ENCODE peak calls at places on chromosomes 12 and 14, in ten cellular contexts. N is CD4-positive, alpha-beta memory T cell; I is mammary epithelial cell; Q is CD8-positive, alpha-beta memory T cell; Y is adrenal gland; C is uterus; R is ascending aorta; X is brain microvascular endothelial cell; H is tibial nerve; J is spleen. F is an unnamed sample.

GRCh38 chr12:108839011-108839889 is 18.1 kb downstream of the SSH1 start:
- DNase-seq in H (peak), C (peak), J (peak), Y (peak), Q (no peak), N (no peak), R (peak), I (peak), X (no peak), F (no peak)

GRCh38 chr12:81759215-81759991 is at the start of gene PPFIA2:
- DNase-seq in R (no peak), I (no peak), H (no peak), J (peak), Y (no peak), Q (no peak), C (peak), N (peak), X (peak), F (peak)

GRCh38 chr12:68589194-68589593 is 21.5 kb upstream of the RAP1B start:
- DNase-seq in Q (no peak), I (no peak), R (no peak), Y (no peak), X (no peak), H (no peak), J (no peak), N (no peak), C (no peak), F (no peak)

GRCh38 chr12:124025661-124026060 is 52.6 kb downstream of the ZNF664 start:
- DNase-seq in Y (no peak), J (no peak), Q (no peak), N (no peak), R (no peak), I (no peak), H (no peak), X (no peak), C (no peak), F (no peak)

GRCh38 chr12:41795066-41795465 is 349.6 kb downstream of the GXYLT1 start:
- DNase-seq in H (no peak), N (no peak), R (no peak), Y (no peak), C (no peak), X (no peak), J (no peak), Q (no peak), I (no peak), F (no peak)

GRCh38 chr12:88501976-88502938 is 78.0 kb downstream of the KITLG start:
- DNase-seq in I (peak), Y (no peak), H (no peak), J (no peak), R (no peak), Q (no peak), N (no peak), C (no peak), X (no peak), F (no peak)

GRCh38 chr14:56216631-56217379 is 98.6 kb downstream of the PELI2 start:
- DNase-seq in R (no peak), N (no peak), X (no peak), C (peak), Y (peak), Q (no peak), J (peak), I (no peak), H (peak), F (peak)

GRCh38 chr12:80593766-80594165 is 113.7 kb upstream of the MYF6 start:
- DNase-seq in N (no peak), C (no peak), X (peak), Q (no peak), J (no peak), R (no peak), Y (no peak), H (no peak), I (peak), F (no peak)

GRCh38 chr14:95290769-95291440 is 28.8 kb downstream of the CLMN start:
- DNase-seq in N (no peak), R (no peak), X (no peak), Q (no peak), J (no peak), C (peak), Y (no peak), I (peak), H (no peak), F (no peak)

GRCh38 chr14:90378249-90378648 is 18.6 kb upstream of the CALM1 start:
- DNase-seq in R (no peak), N (no peak), J (no peak), C (no peak), X (no peak), Y (no peak), H (no peak), I (no peak), Q (no peak), F (no peak)

GRCh38 chr12:108193922-108194321 is 64.8 kb downstream of the WSCD2 start:
- DNase-seq in H (no peak), N (peak), Y (peak), Q (peak), J (no peak), I (no peak), R (no peak), X (peak), C (peak), F (peak)

GRCh38 chr14:33564774-33565630 is 385.9 kb downstream of the EGLN3 start:
- DNase-seq in H (no peak), N (no peak), X (peak), C (no peak), I (peak), R (no peak), Y (no peak), J (no peak), Q (no peak), F (no peak)

DNA sequence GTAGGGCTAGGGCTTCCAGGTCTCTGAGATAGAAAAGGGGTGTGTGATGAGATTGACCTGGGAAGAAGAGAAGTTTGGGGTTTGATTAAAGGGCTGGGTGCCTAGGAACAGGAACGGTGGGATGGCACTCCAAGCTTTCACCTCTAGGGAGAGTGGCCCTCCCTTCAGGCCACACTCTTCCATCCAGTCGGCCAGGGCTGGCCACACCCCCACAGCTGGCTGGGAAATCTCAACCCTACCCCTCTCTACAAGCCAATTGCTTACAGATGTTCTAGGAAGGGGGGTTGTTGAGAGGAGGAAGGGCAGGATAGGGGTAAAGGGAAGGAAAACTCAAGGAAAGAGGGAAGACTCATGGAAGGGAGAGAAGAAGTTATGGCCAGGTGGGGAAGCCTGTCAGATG is 6.6 kb upstream of the ITGA5 start:
- DNase-seq in Y (no peak), X (no peak), C (no peak), N (no peak), H (no peak), Q (no peak), I (no peak), R (no peak), J (no peak), F (no peak)
- H3K27ac ChIP-seq in Y (no peak), X (no peak), C (no peak), N (no peak), H (no peak), Q (no peak), I (no peak), R (peak), J (no peak), F (no peak)

GRCh38 chr12:32939801-32940200 is 43.2 kb upstream of the PKP2 start:
- DNase-seq in X (no peak), Q (no peak), J (no peak), Y (no peak), R (no peak), C (no peak), I (no peak), N (no peak), H (no peak), F (no peak)
- H3K27ac ChIP-seq in X (no peak), Q (no peak), J (no peak), Y (no peak), R (no peak), C (no peak), I (no peak), N (no peak), H (no peak), F (no peak)

GRCh38 chr14:99413172-99413571 is 67.5 kb downstream of the SETD3 start:
- DNase-seq in C (no peak), J (no peak), H (no peak), N (no peak), Q (no peak), X (no peak), I (no peak), Y (no peak), R (no peak), F (no peak)
- H3K27ac ChIP-seq in C (no peak), J (no peak), H (no peak), N (no peak), Q (no peak), X (peak), I (no peak), Y (no peak), R (no peak), F (no peak)

DNA sequence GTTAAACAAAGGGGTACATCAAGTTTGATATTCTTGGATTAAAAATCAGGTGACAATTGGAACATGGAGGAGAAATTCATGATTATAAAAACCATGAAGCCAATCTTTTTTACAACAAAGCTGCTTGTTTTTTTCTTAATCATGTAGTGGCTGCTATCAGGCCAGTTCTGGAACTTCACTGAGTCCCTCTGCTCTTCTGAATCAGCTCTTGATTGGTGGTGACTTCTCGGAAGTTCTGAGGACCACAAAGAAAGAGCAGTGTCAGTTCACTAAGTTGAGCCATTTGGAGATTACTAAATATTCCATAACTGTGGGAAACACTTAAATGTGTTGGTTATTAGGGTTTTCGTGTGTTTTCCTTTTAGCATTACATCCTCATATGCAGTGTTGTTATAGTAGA is 8.5 kb downstream of the EIF4B start:
- DNase-seq in I (no peak), H (no peak), J (no peak), C (no peak), Y (no peak), R (no peak), X (no peak), Q (no peak), N (no peak), F (no peak)
- H3K27ac ChIP-seq in I (no peak), H (no peak), J (no peak), C (no peak), Y (no peak), R (no peak), X (no peak), Q (no peak), N (no peak), F (no peak)

DNA sequence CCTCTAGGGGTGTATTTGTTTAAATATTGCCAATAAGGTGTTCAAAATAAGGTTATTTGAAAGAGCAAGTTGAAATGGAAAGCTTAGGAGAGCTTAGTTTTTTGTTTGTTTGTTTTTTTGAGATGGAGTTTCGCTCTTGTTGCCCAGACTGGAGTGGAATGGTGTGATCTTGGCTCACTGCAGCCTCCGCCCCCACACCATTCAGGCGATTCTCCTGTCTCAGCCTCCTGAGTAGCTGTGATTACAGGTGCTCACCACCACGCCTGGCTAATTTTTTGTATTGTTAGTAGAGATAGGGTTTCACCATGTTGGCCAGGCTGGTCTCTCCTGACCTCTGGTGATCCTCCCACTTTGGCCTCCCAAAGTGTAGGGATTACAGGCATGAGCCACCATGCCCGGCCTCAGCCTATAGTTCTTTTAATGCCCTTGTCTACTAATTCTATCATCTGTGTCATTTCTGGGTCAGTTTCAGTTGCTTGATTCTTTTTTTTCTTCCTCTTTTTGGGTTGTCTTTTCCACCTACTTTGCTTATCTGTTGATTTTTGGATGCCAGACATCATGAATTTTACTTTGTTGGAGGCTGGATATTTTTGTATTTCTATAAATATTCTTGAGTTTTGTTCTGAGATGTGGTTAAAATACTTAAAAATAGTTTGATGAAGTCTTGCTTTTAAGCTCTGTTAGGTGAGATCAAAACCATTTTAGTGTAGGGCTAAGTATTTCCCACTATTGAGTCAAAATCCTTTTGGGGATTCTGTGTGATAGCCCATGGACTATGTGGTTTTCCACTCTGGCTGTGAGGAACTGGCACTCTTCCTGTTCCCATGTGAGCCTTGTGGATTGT is 18.7 kb downstream of the RCOR1 start:
- DNase-seq in N (no peak), H (no peak), R (no peak), X (no peak), C (no peak), J (no peak), Q (no peak), I (no peak), Y (no peak), F (no peak)
- H3K27ac ChIP-seq in N (no peak), H (no peak), R (no peak), X (no peak), C (no peak), J (no peak), Q (no peak), I (no peak), Y (no peak), F (no peak)

F was measured in CD8-positive, alpha-beta T cell.